ENCODE peak calls at places on chromosome 3, in six cellular contexts. One of them, this sample, is unnamed.

GRCh38 chr3:99500485-99500884 is 137.9 kb upstream of the COL8A1 start:
- DNase-seq in OCI-LY7: no peak
- DNase-seq in brain microvascular endothelial cell: no peak
- DNase-seq in cardiac muscle cell: peak; percentile 20
- DNase-seq in AG09309: no peak
- DNase-seq in astrocyte: no peak
- DNase-seq in this sample: no peak

GRCh38 chr3:124650798-124651197 is 79.5 kb upstream of the UMPS start:
- DNase-seq in OCI-LY7: no peak
- DNase-seq in AG09309: no peak
- DNase-seq in cardiac muscle cell: no peak
- DNase-seq in brain microvascular endothelial cell: no peak
- DNase-seq in astrocyte: no peak
- DNase-seq in this sample: no peak

GRCh38 chr3:122342803-122343202 is 17.8 kb downstream of the CSTA start:
- DNase-seq in astrocyte: no peak
- DNase-seq in brain microvascular endothelial cell: no peak
- DNase-seq in AG09309: no peak
- DNase-seq in cardiac muscle cell: no peak
- DNase-seq in OCI-LY7: no peak
- DNase-seq in this sample: no peak

GRCh38 chr3:107994181-107994580 is 96.7 kb downstream of the CD47 start:
- DNase-seq in brain microvascular endothelial cell: no peak
- DNase-seq in astrocyte: no peak
- DNase-seq in cardiac muscle cell: no peak
- DNase-seq in OCI-LY7: no peak
- DNase-seq in AG09309: no peak
- DNase-seq in this sample: no peak

GRCh38 chr3:166362698-166363097 is 525.5 kb upstream of the BCHE start:
- DNase-seq in AG09309: no peak
- DNase-seq in cardiac muscle cell: no peak
- DNase-seq in brain microvascular endothelial cell: no peak
- DNase-seq in OCI-LY7: no peak
- DNase-seq in astrocyte: peak; percentile 15
- DNase-seq in this sample: no peak

GRCh38 chr3:186946756-186947375 is 16.5 kb downstream of the ST6GAL1 start:
- DNase-seq in OCI-LY7: peak; percentile 84
- DNase-seq in astrocyte: no peak
- DNase-seq in AG09309: no peak
- DNase-seq in brain microvascular endothelial cell: no peak
- DNase-seq in cardiac muscle cell: no peak
- DNase-seq in this sample: no peak

GRCh38 chr3:89049119-89049518 is 58.3 kb upstream of the EPHA3 start:
- DNase-seq in brain microvascular endothelial cell: no peak
- DNase-seq in OCI-LY7: peak; percentile 4
- DNase-seq in astrocyte: no peak
- DNase-seq in AG09309: no peak
- DNase-seq in cardiac muscle cell: no peak
- DNase-seq in this sample: no peak

GRCh38 chr3:58628823-58629562 is 37.6 kb downstream of the FAM3D start:
- DNase-seq in brain microvascular endothelial cell: peak; percentile 69
- DNase-seq in OCI-LY7: no peak
- DNase-seq in cardiac muscle cell: peak; percentile 95
- DNase-seq in astrocyte: peak; percentile 92
- DNase-seq in AG09309: peak; percentile 97
- DNase-seq in this sample: peak; percentile 99

GRCh38 chr3:197613187-197613586 is 57.4 kb upstream of the BDH1 start:
- DNase-seq in AG09309: no peak
- DNase-seq in OCI-LY7: no peak
- DNase-seq in brain microvascular endothelial cell: no peak
- DNase-seq in astrocyte: no peak
- DNase-seq in cardiac muscle cell: no peak
- DNase-seq in this sample: no peak

GRCh38 chr3:52140000-52140399 is 14.2 kb downstream of the POC1A start:
- DNase-seq in OCI-LY7: no peak
- DNase-seq in AG09309: no peak
- DNase-seq in astrocyte: no peak
- DNase-seq in cardiac muscle cell: no peak
- DNase-seq in brain microvascular endothelial cell: no peak
- DNase-seq in this sample: no peak

GRCh38 chr3:2929574-2929973 is 180.6 kb downstream of the IL5RA start:
- DNase-seq in astrocyte: no peak
- DNase-seq in OCI-LY7: no peak
- DNase-seq in cardiac muscle cell: no peak
- DNase-seq in AG09309: no peak
- DNase-seq in brain microvascular endothelial cell: no peak
- DNase-seq in this sample: no peak

DNA sequence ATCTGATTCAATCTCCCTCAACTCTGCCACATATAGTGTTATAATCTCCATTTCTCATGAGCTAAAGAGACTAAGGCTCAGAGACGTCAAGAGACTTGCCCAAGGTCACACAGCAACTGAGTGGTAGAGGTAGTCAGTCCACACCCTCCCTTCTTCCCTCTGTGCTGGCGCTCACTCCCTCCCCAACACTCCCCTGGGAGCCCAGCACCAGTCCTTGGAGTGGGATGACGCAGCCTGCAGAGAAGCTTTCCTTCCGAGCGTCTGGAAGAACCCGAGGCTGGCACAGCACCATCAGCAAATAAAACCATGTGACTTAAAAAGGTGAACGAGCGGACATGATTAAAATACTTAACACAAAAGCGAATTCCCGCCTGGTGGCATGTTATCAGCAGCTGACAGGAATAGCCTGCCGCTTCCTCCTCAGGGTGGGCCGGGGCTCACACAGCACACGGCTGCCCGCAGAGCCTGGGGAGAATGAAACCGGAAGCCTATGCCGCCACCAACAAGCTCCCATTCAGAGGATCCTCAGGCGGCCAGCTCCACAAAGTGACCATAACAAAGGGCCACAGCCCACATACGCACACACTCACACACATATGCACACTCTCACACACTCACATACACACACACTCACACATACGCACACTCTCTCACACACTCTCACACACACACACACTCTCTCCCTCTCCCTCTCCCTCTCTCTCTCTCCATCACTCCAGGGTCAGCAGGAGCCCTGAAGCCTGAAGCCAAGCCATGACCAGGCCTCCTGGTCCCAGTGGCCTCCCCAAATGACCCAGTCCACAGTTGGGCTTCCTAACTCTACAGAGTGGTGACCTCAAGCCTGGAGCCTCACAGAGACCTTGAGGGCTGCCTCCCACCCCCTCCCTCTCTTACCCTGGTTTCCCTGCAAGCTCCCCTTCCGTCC is 120.5 kb downstream of the XXYLT1 start:
- DNase-seq in cardiac muscle cell: peak; percentile 93
- DNase-seq in astrocyte: peak; percentile 89
- DNase-seq in AG09309: no peak
- DNase-seq in OCI-LY7: peak; percentile 64
- DNase-seq in brain microvascular endothelial cell: peak; percentile 96
- DNase-seq in this sample: peak; percentile 87
- H3K4me3 ChIP-seq in cardiac muscle cell: no peak overlapping the region
- H3K4me3 ChIP-seq in astrocyte: peak overlapping the region; percentile 25
- H3K4me3 ChIP-seq in AG09309: no peak overlapping the region
- H3K4me3 ChIP-seq in OCI-LY7: peak overlapping the region; percentile 63
- H3K4me3 ChIP-seq in brain microvascular endothelial cell: peak overlapping the region; percentile 20
- H3K4me3 ChIP-seq in this sample: no peak overlapping the region

GRCh38 chr3:16286672-16287604 is 21.9 kb downstream of the OXNAD1 start:
- DNase-seq in brain microvascular endothelial cell: no peak
- DNase-seq in astrocyte: no peak
- DNase-seq in cardiac muscle cell: peak; percentile 66
- DNase-seq in AG09309: no peak
- DNase-seq in OCI-LY7: no peak
- DNase-seq in this sample: no peak
- H3K4me3 ChIP-seq in brain microvascular endothelial cell: no peak overlapping the region
- H3K4me3 ChIP-seq in astrocyte: no peak overlapping the region
- H3K4me3 ChIP-seq in cardiac muscle cell: no peak overlapping the region
- H3K4me3 ChIP-seq in AG09309: no peak overlapping the region
- H3K4me3 ChIP-seq in OCI-LY7: no peak overlapping the region
- H3K4me3 ChIP-seq in this sample: no peak overlapping the region

DNA sequence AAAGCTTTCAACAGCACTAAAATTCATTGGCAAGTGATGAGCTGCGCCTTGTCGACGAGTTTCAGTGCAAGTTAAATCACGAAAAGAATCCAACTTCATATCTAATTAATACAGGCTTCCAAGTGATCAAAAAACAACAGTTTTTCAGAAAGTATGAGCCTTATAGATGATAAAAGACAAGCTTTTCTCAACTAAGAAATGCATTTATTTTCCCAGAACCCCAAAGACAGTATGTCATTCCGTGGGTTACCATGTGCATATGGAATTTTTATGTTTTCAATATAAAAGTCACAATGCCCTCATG is 442.8 kb downstream of the MAGI1 start:
- DNase-seq in brain microvascular endothelial cell: no peak
- DNase-seq in OCI-LY7: no peak
- DNase-seq in astrocyte: no peak
- DNase-seq in AG09309: no peak
- DNase-seq in cardiac muscle cell: no peak
- DNase-seq in this sample: no peak
- H3K4me3 ChIP-seq in brain microvascular endothelial cell: no peak overlapping the region
- H3K4me3 ChIP-seq in OCI-LY7: no peak overlapping the region
- H3K4me3 ChIP-seq in astrocyte: no peak overlapping the region
- H3K4me3 ChIP-seq in AG09309: no peak overlapping the region
- H3K4me3 ChIP-seq in cardiac muscle cell: no peak overlapping the region
- H3K4me3 ChIP-seq in this sample: no peak overlapping the region

GRCh38 chr3:128735884-128736283 is 9.9 kb downstream of the RAB7A start:
- DNase-seq in astrocyte: no peak
- DNase-seq in cardiac muscle cell: no peak
- DNase-seq in AG09309: no peak
- DNase-seq in brain microvascular endothelial cell: no peak
- DNase-seq in OCI-LY7: no peak
- DNase-seq in this sample: no peak
- H3K4me3 ChIP-seq in astrocyte: no peak overlapping the region
- H3K4me3 ChIP-seq in cardiac muscle cell: no peak overlapping the region
- H3K4me3 ChIP-seq in AG09309: no peak overlapping the region
- H3K4me3 ChIP-seq in brain microvascular endothelial cell: no peak overlapping the region
- H3K4me3 ChIP-seq in OCI-LY7: no peak overlapping the region
- H3K4me3 ChIP-seq in this sample: no peak overlapping the region

DNA sequence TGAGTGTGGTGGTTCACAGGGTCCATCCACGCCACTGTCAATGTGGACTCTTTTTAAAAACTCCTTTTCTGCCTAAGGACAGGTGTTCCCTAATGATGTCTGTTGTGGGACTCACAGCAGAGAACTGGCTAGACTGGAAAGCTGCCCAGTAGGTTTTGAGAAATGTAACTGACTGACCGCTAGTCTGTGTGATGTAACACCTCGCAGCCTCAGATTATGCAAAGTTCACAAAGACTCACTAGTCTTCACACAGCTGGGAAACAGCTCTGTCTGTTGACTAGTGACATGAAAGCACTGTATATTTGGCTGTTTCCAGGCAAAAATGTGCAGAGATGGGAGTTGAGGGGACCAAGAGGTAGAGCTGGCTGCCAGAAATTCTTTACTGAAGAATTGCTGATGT is 10.4 kb downstream of the PDZRN3 start:
- DNase-seq in brain microvascular endothelial cell: peak; percentile 69
- DNase-seq in OCI-LY7: no peak
- DNase-seq in cardiac muscle cell: peak; percentile 98
- DNase-seq in astrocyte: peak; percentile 92
- DNase-seq in AG09309: peak; percentile 85
- DNase-seq in this sample: peak; percentile 97
- H3K4me3 ChIP-seq in brain microvascular endothelial cell: no peak overlapping the region
- H3K4me3 ChIP-seq in OCI-LY7: no peak overlapping the region
- H3K4me3 ChIP-seq in cardiac muscle cell: no peak overlapping the region
- H3K4me3 ChIP-seq in astrocyte: no peak overlapping the region
- H3K4me3 ChIP-seq in AG09309: no peak overlapping the region
- H3K4me3 ChIP-seq in this sample: no peak overlapping the region

GRCh38 chr3:65729973-65730372 is 308.7 kb downstream of the MAGI1 start:
- DNase-seq in cardiac muscle cell: peak; percentile 24
- DNase-seq in AG09309: no peak
- DNase-seq in astrocyte: peak; percentile 70
- DNase-seq in OCI-LY7: no peak
- DNase-seq in brain microvascular endothelial cell: no peak
- DNase-seq in this sample: peak; percentile 12

GRCh38 chr3:65730449-65730848 is 308.3 kb downstream of the MAGI1 start:
- DNase-seq in brain microvascular endothelial cell: no peak
- DNase-seq in OCI-LY7: no peak
- DNase-seq in astrocyte: no peak
- DNase-seq in cardiac muscle cell: no peak
- DNase-seq in AG09309: no peak
- DNase-seq in this sample: no peak

GRCh38 chr3:65734382-65734781 is 304.3 kb downstream of the MAGI1 start:
- DNase-seq in AG09309: no peak
- DNase-seq in OCI-LY7: no peak
- DNase-seq in astrocyte: no peak
- DNase-seq in brain microvascular endothelial cell: no peak
- DNase-seq in cardiac muscle cell: no peak
- DNase-seq in this sample: no peak

GRCh38 chr3:65733459-65733858 is 305.3 kb downstream of the MAGI1 start:
- DNase-seq in AG09309: no peak
- DNase-seq in brain microvascular endothelial cell: no peak
- DNase-seq in astrocyte: no peak
- DNase-seq in cardiac muscle cell: no peak
- DNase-seq in OCI-LY7: no peak
- DNase-seq in this sample: no peak

GRCh38 chr3:65732060-65732933 is 306.4 kb downstream of the MAGI1 start:
- DNase-seq in AG09309: peak; percentile 24
- DNase-seq in cardiac muscle cell: peak; percentile 73
- DNase-seq in astrocyte: peak; percentile 35
- DNase-seq in OCI-LY7: peak; percentile 49
- DNase-seq in brain microvascular endothelial cell: peak; percentile 54
- DNase-seq in this sample: peak; percentile 76
- H3K4me3 ChIP-seq in AG09309: no peak overlapping the region
- H3K4me3 ChIP-seq in cardiac muscle cell: no peak overlapping the region
- H3K4me3 ChIP-seq in astrocyte: no peak overlapping the region
- H3K4me3 ChIP-seq in OCI-LY7: no peak overlapping the region
- H3K4me3 ChIP-seq in brain microvascular endothelial cell: no peak overlapping the region
- H3K4me3 ChIP-seq in this sample: no peak overlapping the region

GRCh38 chr3:152192936-152193672 is 75.6 kb upstream of the MBNL1 start:
- DNase-seq in OCI-LY7: no peak
- DNase-seq in cardiac muscle cell: no peak
- DNase-seq in brain microvascular endothelial cell: no peak
- DNase-seq in AG09309: no peak
- DNase-seq in astrocyte: no peak
- DNase-seq in this sample: no peak
- H3K4me3 ChIP-seq in OCI-LY7: peak overlapping the region; percentile 64
- H3K4me3 ChIP-seq in cardiac muscle cell: no peak overlapping the region
- H3K4me3 ChIP-seq in brain microvascular endothelial cell: no peak overlapping the region
- H3K4me3 ChIP-seq in AG09309: no peak overlapping the region
- H3K4me3 ChIP-seq in astrocyte: no peak overlapping the region
- H3K4me3 ChIP-seq in this sample: no peak overlapping the region

This sample was measured in fibroblast of the aortic adventitia.